ENCODE peak calls at places on chromosome 18, in five cellular contexts. D is astrocyte, A is GM23248, E is OCI-LY7, T is MM.1S. M is an unnamed sample. For H4K20me1, the result is how much of the 10 kb centered on the place peaks cover.

GRCh38 chr18:313931-314330 is 46.1 kb upstream of the THOC1 start:
- DNase-seq in D (no peak), A (no peak), E (no peak), T (no peak), M (no peak)

GRCh38 chr18:39434223-39434622 is 1868.6 kb upstream of the CELF4 start:
- DNase-seq in D (no peak), A (peak), E (no peak), T (no peak), M (no peak)

GRCh38 chr18:55504808-55505207 is 83.2 kb downstream of the TCF4 start:
- DNase-seq in D (no peak), A (no peak), E (no peak), T (no peak), M (no peak)

GRCh38 chr18:36365836-36366775 is 68.6 kb downstream of the FHOD3 start:
- DNase-seq in D (no peak), A (no peak), E (no peak), T (no peak), M (no peak)

GRCh38 chr18:26568926-26569700 is 20.8 kb upstream of the KCTD1 start:
- DNase-seq in D (no peak), A (no peak), E (no peak), T (no peak), M (no peak)

GRCh38 chr18:23406271-23406787 is 46.8 kb upstream of the RIOK3 start:
- DNase-seq in D (peak), A (peak), E (no peak), T (no peak), M (no peak)

GRCh38 chr18:36493349-36494281 is 196.1 kb downstream of the FHOD3 start:
- DNase-seq in D (no peak), A (peak), E (no peak), T (no peak), M (no peak)

GRCh38 chr18:35443434-35443833 is 54.3 kb downstream of the INO80C start:
- DNase-seq in D (no peak), A (no peak), E (no peak), T (no peak), M (no peak)

GRCh38 chr18:47915229-47915628 is 15.2 kb downstream of the SMAD2 start:
- DNase-seq in D (no peak), A (peak), E (no peak), T (no peak), M (no peak)

GRCh38 chr18:70494524-70494923 is 205.7 kb downstream of the SOCS6 start:
- DNase-seq in D (no peak), A (no peak), E (no peak), T (no peak), M (no peak)
- H4K20me1 ChIP-seq in D (under half), A (under half), E (under half), T (under half), M (under half)

DNA sequence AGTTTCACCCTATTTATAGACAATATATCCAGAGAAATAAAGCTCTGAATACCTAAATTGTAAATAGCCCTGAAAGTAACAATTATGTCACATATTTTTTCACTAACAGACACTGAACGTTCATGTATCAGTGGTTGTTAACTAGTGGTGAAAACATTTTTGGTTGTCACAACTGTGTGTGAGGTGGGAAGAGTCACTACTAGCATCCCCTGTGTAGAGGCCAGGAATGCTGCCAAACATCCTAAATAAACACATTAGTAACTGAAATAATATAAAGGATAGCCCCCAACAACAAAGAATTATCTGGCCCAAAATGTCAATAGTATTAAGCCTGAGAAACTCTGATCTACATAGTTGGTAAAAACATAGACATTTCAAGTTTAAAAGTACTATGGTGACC is 64.5 kb downstream of the ROCK1 start:
- DNase-seq in D (no peak), A (no peak), E (no peak), T (no peak), M (no peak)
- H4K20me1 ChIP-seq in D (under half), A (under half), E (under half), T (under half), M (under half)

DNA sequence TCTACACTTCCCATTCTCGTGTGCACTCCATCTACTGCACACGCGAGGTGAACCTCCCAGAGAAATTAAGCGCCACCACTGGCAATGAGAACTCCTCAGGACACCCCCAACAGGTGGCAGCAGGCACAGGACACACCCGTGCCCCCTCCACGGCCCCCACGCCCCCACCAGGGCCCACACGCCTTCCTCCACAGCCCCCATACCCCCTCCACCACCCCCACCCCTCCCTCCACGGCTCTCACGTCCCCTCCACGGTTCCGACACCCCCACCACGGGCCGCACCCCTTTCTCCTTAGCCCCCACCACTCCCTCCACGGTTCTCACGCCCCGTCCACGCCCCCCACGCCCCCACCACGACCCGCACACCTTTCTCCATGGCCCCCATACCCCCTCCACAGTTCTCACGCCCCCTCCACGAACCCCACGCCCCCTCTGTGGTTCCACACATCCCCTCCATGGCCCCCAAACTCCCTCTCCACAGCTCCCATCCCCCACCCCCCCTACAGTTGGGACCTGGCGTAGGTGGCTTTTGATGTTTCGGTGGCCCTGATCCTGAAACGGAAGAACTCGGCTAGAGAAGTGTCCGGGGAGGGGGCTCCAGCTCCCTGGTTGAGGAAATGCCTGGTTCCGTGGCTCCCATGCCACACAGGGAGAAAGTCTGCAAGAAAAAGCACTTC is 110.8 kb downstream of the ZNF516 start:
- DNase-seq in D (no peak), A (no peak), E (no peak), T (no peak), M (no peak)
- H4K20me1 ChIP-seq in D (half or more), A (under half), E (under half), T (under half), M (under half)

DNA sequence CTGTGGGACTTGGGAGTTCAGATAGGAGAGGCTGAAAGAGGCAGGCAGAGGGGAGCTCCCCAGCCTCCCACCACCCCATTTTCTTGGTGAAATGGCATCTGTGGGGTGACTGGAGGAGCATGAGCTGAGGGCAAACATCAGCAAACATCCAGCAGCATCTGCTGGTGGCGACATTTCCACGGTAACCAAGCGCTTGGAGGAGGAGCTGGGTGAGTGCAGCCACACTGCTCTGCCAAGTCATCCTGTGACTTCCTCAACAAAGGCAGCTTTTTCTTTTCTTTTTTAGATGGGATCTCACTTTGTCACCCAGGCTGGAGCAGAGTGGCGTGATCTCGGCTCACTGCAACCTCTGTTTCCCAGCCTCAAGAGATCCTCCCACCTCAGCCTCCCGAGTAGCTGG is 5.6 kb downstream of the TXNL4A start:
- DNase-seq in D (no peak), A (peak), E (no peak), T (no peak), M (no peak)
- H4K20me1 ChIP-seq in D (half or more), A (under half), E (under half), T (under half), M (under half)